ENCODE peak calls at places on chromosome 9, in ten cellular contexts. J is stomach, L is HFFc6, P is testis, V is GM10248, C is HFF-Myc, D is RWPE1, I is breast epithelium, M is A673, Y is psoas muscle. A is an unnamed sample.

GRCh38 chr9:97307500-97308163 is at the start of gene CCDC180:
- DNase-seq in J (no peak), L (peak; percentile 7), P (no peak), V (no peak), C (no peak), D (no peak), I (no peak), M (no peak), Y (peak; percentile 80), A (no peak)

GRCh38 chr9:76542360-76542759 is 83.4 kb downstream of the GCNT1 start:
- DNase-seq in J (no peak), L (no peak), P (peak; percentile 51), V (no peak), C (no peak), D (no peak), I (no peak), M (peak; percentile 55), Y (no peak), A (no peak)

GRCh38 chr9:25861416-25861815 is 183.2 kb upstream of the TUSC1 start:
- DNase-seq in J (no peak), L (no peak), P (no peak), V (no peak), C (no peak), D (no peak), I (no peak), M (no peak), Y (no peak), A (no peak)

GRCh38 chr9:126638571-126639132 is 24.9 kb downstream of the LMX1B start:
- DNase-seq in J (no peak), L (no peak), P (no peak), V (no peak), C (no peak), D (no peak), I (no peak), M (peak; percentile 57), Y (no peak), A (no peak)

GRCh38 chr9:123617286-123617685 is 261.3 kb downstream of the CRB2 start:
- DNase-seq in J (no peak), L (no peak), P (no peak), V (no peak), C (no peak), D (no peak), I (no peak), M (no peak), Y (no peak), A (no peak)

GRCh38 chr9:110777201-110777842 is 108.7 kb downstream of the MUSK start:
- DNase-seq in J (no peak), L (no peak), P (no peak), V (no peak), C (no peak), D (no peak), I (no peak), M (peak; percentile 94), Y (no peak), A (no peak)

GRCh38 chr9:108033976-108034964 is 544.7 kb upstream of the KLF4 start:
- DNase-seq in J (no peak), L (peak; percentile 25), P (peak; percentile 50), V (no peak), C (peak; percentile 84), D (no peak), I (no peak), M (no peak), Y (no peak), A (no peak)

GRCh38 chr9:78745996-78746395 is 449.1 kb downstream of the PSAT1 start:
- DNase-seq in J (no peak), L (no peak), P (no peak), V (no peak), C (no peak), D (no peak), I (no peak), M (no peak), Y (no peak), A (no peak)

DNA sequence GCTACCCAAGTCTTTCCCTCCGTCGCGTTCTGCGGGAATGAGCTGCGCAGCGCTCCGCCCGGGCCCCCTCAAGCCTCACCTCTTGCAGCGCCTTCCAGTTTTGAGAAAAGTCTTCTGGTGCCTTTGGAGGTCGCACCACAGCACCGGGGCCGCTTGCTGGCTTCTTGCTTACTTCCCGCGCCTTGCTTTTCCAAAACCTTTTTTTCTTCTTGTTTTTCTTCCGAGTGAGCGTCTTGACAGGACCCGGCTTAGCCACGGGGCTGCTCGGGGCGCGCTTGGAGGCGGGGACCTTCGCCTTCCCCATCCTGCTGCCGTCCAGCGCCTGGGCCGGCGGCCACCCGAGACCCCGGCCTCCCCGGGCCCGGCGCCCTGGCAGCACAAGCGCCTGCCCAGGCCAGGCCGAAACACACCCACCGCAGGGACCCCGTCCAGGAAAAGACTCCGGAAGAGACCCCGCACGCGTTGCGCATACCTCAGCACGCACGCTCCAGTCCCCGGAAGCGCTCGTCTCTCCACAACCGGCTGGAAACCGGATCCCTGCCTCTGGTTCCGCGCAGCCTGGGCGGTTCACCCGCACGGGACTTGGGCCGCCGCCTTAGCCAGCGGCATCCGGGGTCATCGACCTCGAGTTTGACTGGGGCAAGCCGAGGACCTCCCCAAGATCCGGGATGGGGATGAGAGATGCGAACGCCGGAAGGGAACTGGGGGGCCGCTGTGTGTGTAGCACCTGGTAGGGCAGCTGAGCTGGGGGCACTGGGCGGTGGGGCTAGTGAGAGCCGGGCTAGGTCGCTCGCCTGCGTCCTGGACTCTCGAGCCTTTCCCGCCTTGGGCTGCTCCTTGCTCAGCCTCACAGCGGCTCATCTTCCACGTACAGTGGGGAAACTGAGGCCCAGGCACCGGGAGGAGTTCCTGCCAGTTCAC is at the start of gene REXO4:
- DNase-seq in J (peak; percentile 83), L (peak; percentile 76), P (peak; percentile 80), V (peak; percentile 84), C (peak; percentile 72), D (peak; percentile 95), I (peak; percentile 63), M (peak; percentile 92), Y (peak; percentile 94), A (peak; percentile 96)
- TF ChIP-seq CTCF in J (no peak), L (no peak), P (no peak), V (no peak), C (no peak), D (no peak), I (no peak), M (no peak), Y (no peak), A (no peak)

DNA sequence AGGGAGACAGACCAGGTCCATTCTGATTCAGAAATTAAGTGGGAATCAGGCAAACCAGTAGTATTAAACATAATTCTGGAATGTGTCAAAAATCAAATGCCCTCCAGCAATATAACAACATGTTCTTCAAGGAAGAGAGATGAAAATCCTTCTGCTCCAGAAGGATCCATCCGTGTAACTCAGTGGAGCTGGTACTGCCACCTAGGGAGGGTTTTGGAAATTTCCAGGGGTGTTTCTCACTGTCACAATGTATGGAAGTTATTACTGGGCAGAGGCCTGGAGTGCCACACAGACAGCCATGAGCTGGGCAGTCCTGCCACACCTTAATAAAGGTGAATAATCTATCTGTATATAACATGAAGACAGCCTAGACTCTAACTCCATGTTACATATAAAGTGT is 87.5 kb downstream of the TTLL11 start:
- DNase-seq in J (no peak), L (peak; percentile 44), P (no peak), V (no peak), C (no peak), D (peak; percentile 82), I (no peak), M (peak; percentile 54), Y (no peak), A (no peak)
- TF ChIP-seq CTCF in J (no peak), L (peak; percentile 80), P (no peak), V (no peak), C (peak; percentile 58), D (peak; percentile 59), I (no peak), M (peak; percentile 63), Y (peak; percentile 22), A (no peak)

GRCh38 chr9:34578241-34579096 is 11.1 kb downstream of the CNTFR start:
- DNase-seq in J (no peak), L (no peak), P (no peak), V (no peak), C (no peak), D (no peak), I (no peak), M (peak; percentile 41), Y (no peak), A (no peak)

GRCh38 chr9:34581318-34581717 is 8.2 kb downstream of the CNTFR start:
- DNase-seq in J (no peak), L (no peak), P (no peak), V (no peak), C (no peak), D (no peak), I (no peak), M (no peak), Y (no peak), A (no peak)

GRCh38 chr9:34579097-34579818 is 10.3 kb downstream of the CNTFR start:
- DNase-seq in J (no peak), L (no peak), P (no peak), V (no peak), C (no peak), D (no peak), I (no peak), M (peak; percentile 40), Y (no peak), A (no peak)

GRCh38 chr9:34580358-34580757 is 9.2 kb downstream of the CNTFR start:
- DNase-seq in J (no peak), L (no peak), P (no peak), V (no peak), C (no peak), D (no peak), I (no peak), M (no peak), Y (no peak), A (no peak)

GRCh38 chr9:34579819-34580185 is 9.7 kb downstream of the CNTFR start:
- DNase-seq in J (no peak), L (no peak), P (no peak), V (no peak), C (no peak), D (no peak), I (no peak), M (no peak), Y (no peak), A (no peak)
- TF ChIP-seq CTCF in J (no peak), L (no peak), P (no peak), V (no peak), C (no peak), D (no peak), I (no peak), M (no peak), Y (no peak), A (no peak)

GRCh38 chr9:89010056-89010455 is 18.8 kb downstream of the S1PR3 start:
- DNase-seq in J (no peak), L (no peak), P (no peak), V (no peak), C (no peak), D (no peak), I (no peak), M (no peak), Y (no peak), A (no peak)

GRCh38 chr9:89007568-89007967 is 16.3 kb downstream of the S1PR3 start:
- DNase-seq in J (no peak), L (no peak), P (no peak), V (no peak), C (no peak), D (no peak), I (no peak), M (no peak), Y (no peak), A (no peak)

GRCh38 chr9:89008346-89009048 is 17.2 kb downstream of the S1PR3 start:
- DNase-seq in J (no peak), L (no peak), P (no peak), V (no peak), C (no peak), D (no peak), I (no peak), M (no peak), Y (no peak), A (no peak)

GRCh38 chr9:89010526-89011089 is 19.3 kb downstream of the S1PR3 start:
- DNase-seq in J (no peak), L (no peak), P (no peak), V (no peak), C (no peak), D (no peak), I (no peak), M (no peak), Y (no peak), A (no peak)

DNA sequence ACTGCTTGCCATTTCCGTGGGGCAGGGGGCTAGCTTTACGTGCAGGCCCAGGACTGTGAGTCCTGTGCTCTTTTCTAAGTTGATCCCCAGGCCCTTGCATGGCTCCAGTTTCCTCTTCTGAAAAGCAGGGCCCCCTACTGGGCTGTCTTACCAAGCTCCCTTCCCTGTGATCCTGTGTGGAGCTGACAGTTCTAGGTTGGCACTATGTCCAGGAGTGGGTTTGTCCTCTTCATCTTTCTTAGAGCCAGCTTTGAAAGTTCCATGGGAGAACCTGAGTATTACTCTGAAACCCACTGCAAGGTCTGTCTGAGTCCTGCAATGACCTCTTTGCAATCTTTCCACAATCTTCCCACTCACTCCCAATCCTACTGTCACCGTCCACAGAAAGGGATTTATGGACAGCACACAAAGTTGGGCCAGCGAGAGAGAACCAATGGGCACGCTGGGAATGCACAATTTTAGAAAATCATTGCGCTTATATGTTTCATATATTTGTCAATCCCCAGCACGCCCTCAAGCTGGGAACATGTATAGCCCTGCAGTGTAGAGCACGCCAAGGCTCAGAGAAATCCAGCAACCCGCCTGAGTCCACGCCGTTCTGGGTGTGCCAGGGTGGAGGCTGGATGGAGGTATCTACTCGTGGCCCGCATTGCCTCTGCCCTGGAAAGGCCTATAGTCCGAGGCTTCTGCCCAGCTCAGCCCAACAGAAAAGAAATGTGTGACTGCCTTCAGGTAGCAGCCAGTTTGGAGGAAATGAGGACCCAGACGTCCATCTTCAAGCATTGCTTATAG is 18.0 kb downstream of the S1PR3 start:
- DNase-seq in J (no peak), L (no peak), P (no peak), V (no peak), C (no peak), D (no peak), I (no peak), M (peak; percentile 77), Y (no peak), A (no peak)
- TF ChIP-seq CTCF in J (no peak), L (peak; percentile 59), P (no peak), V (no peak), C (peak; percentile 43), D (no peak), I (no peak), M (peak; percentile 54), Y (no peak), A (no peak)

A was measured in GM06990.